ENCODE peak calls at places on chromosomes 7 and 10, in eight cellular contexts. W is cardiac muscle cell, L is adrenal gland, U is GM12865, K is choroid plexus epithelial cell, X is hepatocyte, M is pancreas, Y is GM06990. G is an unnamed sample.

GRCh38 chr10:84424731-84425165 is 96.4 kb downstream of the CCSER2 start:
- DNase-seq in K (peak), X (peak), L (peak), M (peak), Y (no peak), W (peak), U (no peak), G (peak)

GRCh38 chr7:44279731-44280505 is 45.5 kb downstream of the CAMK2B start:
- DNase-seq in Y (no peak), L (no peak), X (no peak), U (no peak), K (no peak), W (no peak), M (no peak), G (no peak)

GRCh38 chr10:52908483-52908882 is 135.9 kb upstream of the MBL2 start:
- DNase-seq in Y (no peak), U (no peak), X (no peak), M (no peak), L (no peak), W (no peak), K (no peak), G (no peak)

GRCh38 chr7:116185450-116185849 is 24.9 kb upstream of the TES start:
- DNase-seq in M (no peak), X (no peak), L (no peak), K (no peak), U (no peak), W (no peak), Y (no peak), G (no peak)

GRCh38 chr10:12214763-12215218 is 18.8 kb downstream of the CDC123 start:
- DNase-seq in M (no peak), U (peak), K (peak), X (peak), W (peak), Y (no peak), L (peak), G (peak)

GRCh38 chr7:116316838-116317612 is 106.7 kb downstream of the TES start:
- DNase-seq in K (peak), Y (peak), X (peak), W (peak), M (peak), U (peak), L (peak), G (peak)

GRCh38 chr10:48533951-48534720 is 70.7 kb downstream of the ARHGAP22 start:
- DNase-seq in X (no peak), W (peak), U (no peak), Y (no peak), L (no peak), M (no peak), K (no peak), G (no peak)

GRCh38 chr7:36227223-36227622 is 74.2 kb downstream of the EEPD1 start:
- DNase-seq in X (peak), Y (no peak), L (peak), K (peak), W (peak), M (no peak), U (no peak), G (no peak)

GRCh38 chr7:148492157-148492860 is 98.3 kb upstream of the C7orf33 start:
- DNase-seq in M (no peak), W (peak), Y (no peak), U (no peak), K (peak), X (no peak), L (no peak), G (no peak)

GRCh38 chr10:91820144-91820543 is 21.9 kb downstream of the TNKS2 start:
- DNase-seq in K (peak), Y (no peak), M (no peak), U (no peak), X (no peak), W (no peak), L (no peak), G (no peak)

GRCh38 chr7:54904130-54904529 is 114.7 kb upstream of the EGFR start:
- DNase-seq in M (no peak), W (peak), X (no peak), L (no peak), U (no peak), Y (no peak), K (peak), G (no peak)

GRCh38 chr7:156160811-156161210 is 348.5 kb upstream of the SHH start:
- DNase-seq in Y (no peak), L (no peak), K (no peak), W (no peak), X (peak), M (no peak), U (no peak), G (no peak)

GRCh38 chr7:26574476-26574875 is 282.8 kb downstream of the SNX10 start:
- DNase-seq in X (no peak), L (no peak), K (no peak), Y (no peak), W (no peak), U (no peak), M (no peak), G (no peak)

GRCh38 chr10:59340279-59340678 is 22.1 kb downstream of the FAM13C start:
- DNase-seq in K (no peak), X (no peak), M (no peak), W (no peak), U (no peak), L (no peak), Y (no peak), G (no peak)

GRCh38 chr7:33725641-33726040 is 179.7 kb upstream of the BMPER start:
- DNase-seq in L (no peak), X (no peak), Y (no peak), K (no peak), W (no peak), M (no peak), U (no peak), G (no peak)

GRCh38 chr10:132713421-132714095 is 72.4 kb downstream of the NKX6-2 start:
- DNase-seq in Y (no peak), L (no peak), X (no peak), U (no peak), K (no peak), M (no peak), W (no peak), G (no peak)

GRCh38 chr7:112383671-112384417 is 66.4 kb upstream of the IFRD1 start:
- DNase-seq in Y (peak), L (no peak), W (peak), M (peak), X (no peak), U (peak), K (peak), G (peak)
- TF ChIP-seq CTCF in Y (no peak), L (no peak), W (peak), M (no peak), X (no peak), U (no peak), K (peak), G (no peak)

GRCh38 chr10:33273295-33274002 is 61.0 kb downstream of the NRP1 start:
- DNase-seq in L (peak), K (peak), U (no peak), Y (no peak), W (peak), M (peak), X (peak), G (no peak)
- TF ChIP-seq CTCF in L (no peak), K (peak), U (no peak), Y (no peak), W (peak), M (no peak), X (no peak), G (no peak)

GRCh38 chr10:96987141-96987841 is 155.2 kb downstream of the LCOR start:
- DNase-seq in Y (no peak), M (no peak), L (no peak), K (no peak), X (no peak), U (no peak), W (no peak), G (no peak)

GRCh38 chr10:96986200-96986856 is 154.2 kb downstream of the LCOR start:
- DNase-seq in U (no peak), K (no peak), M (no peak), Y (no peak), W (no peak), L (no peak), X (no peak), G (no peak)

GRCh38 chr10:96984512-96985225 is 152.6 kb downstream of the LCOR start:
- DNase-seq in Y (no peak), X (no peak), K (peak), U (no peak), M (no peak), W (no peak), L (no peak), G (peak)

GRCh38 chr10:96978621-96979154 is 146.6 kb downstream of the LCOR start:
- DNase-seq in X (no peak), U (peak), W (no peak), M (no peak), K (no peak), Y (peak), L (no peak), G (peak)

GRCh38 chr10:96982149-96982930 is 150.2 kb downstream of the LCOR start:
- DNase-seq in L (no peak), W (no peak), U (no peak), Y (no peak), M (no peak), K (no peak), X (no peak), G (no peak)
- TF ChIP-seq CTCF in L (no peak), W (no peak), U (no peak), Y (peak), M (no peak), K (no peak), X (no peak), G (no peak)

DNA sequence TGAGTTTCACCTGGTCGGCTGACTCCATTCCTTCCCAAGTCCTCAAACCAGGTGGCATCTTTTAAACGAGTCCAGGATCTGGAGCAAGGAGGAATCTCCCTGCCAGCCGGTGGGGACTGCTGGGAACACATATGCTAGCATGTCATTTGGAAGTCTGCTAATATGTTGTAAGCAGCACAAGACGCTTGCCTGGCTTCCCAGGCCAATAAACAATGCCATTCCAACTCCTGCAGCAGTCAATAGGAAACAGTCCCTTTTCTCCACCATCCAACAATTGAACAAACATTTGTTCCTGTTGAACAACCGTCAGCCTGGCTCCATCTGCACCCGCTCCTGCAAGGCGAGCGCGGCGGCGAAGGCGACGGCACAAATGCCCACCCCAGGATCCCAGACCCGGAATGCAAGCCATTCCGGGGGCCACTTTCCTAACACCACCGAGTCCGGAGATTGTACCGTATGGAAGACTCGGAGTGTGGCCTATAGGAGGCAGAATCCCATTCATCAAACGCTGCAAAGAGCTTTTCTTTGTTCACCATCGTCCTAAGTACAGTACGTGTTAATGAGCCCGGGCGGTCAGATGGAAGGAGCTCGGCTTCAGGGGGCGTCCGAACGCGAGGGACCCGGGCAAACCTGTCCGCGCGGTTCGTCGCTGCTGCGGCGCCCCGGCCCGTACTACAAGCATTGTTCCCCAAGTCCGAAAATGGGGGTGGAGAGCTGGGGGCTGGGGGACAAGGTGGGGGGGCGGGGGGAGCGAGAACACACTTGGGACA is 1.6 kb downstream of the FAM53B start:
- DNase-seq in L (no peak), W (peak), Y (no peak), K (peak), M (no peak), U (peak), X (peak), G (no peak)
- TF ChIP-seq CTCF in L (no peak), W (peak), Y (peak), K (peak), M (no peak), U (no peak), X (peak), G (no peak)

GRCh38 chr10:10490187-10490980 is 527.3 kb upstream of the CELF2 start:
- DNase-seq in L (no peak), M (no peak), U (no peak), K (no peak), Y (no peak), X (no peak), W (no peak), G (no peak)

GRCh38 chr10:10489086-10489485 is 528.6 kb upstream of the CELF2 start:
- DNase-seq in W (peak), K (peak), X (no peak), U (no peak), L (no peak), Y (no peak), M (no peak), G (no peak)

GRCh38 chr10:10492420-10492819 is 525.3 kb upstream of the CELF2 start:
- DNase-seq in K (no peak), L (no peak), X (no peak), U (no peak), M (no peak), Y (no peak), W (no peak), G (no peak)

DNA sequence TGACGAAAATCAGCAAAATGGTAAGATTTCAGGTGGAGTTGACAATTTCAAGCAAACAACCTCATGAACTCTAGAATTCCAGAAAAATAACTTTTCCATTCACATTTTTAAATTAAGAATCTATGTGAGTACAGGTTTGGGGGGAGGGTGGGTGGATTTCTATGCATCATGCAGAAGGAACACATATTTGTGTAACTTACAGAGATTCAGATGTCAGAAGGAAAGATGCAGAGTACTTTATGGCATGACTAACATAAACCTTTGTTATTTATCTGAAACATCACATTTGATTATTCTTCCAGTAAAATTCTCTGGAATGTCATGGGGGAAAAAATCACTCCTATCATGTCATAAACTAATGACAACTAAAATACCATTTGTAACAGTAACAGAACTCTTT is 527.9 kb upstream of the CELF2 start:
- DNase-seq in L (no peak), M (no peak), W (no peak), X (no peak), Y (no peak), K (no peak), U (no peak), G (no peak)
- TF ChIP-seq CTCF in L (no peak), M (no peak), W (no peak), X (no peak), Y (no peak), K (no peak), U (no peak), G (no peak)